ENCODE peak calls at places on chromosomes 12 and 14, in four cellular contexts. One of them, this sample, is unnamed.

GRCh38 chr14:86296173-86296572 is 766.2 kb downstream of the FLRT2 start:
- DNase-seq in A549: no peak
- DNase-seq in cardiac muscle cell: peak; percentile 40
- DNase-seq in nephron progenitor cell: no peak
- DNase-seq in this sample: peak; percentile 47

GRCh38 chr14:71089974-71090373 is 182.7 kb downstream of the PCNX1 start:
- DNase-seq in A549: no peak
- DNase-seq in cardiac muscle cell: peak; percentile 30
- DNase-seq in nephron progenitor cell: no peak
- DNase-seq in this sample: peak; percentile 5

GRCh38 chr14:77027538-77028383 is 747 bp downstream of the IRF2BPL start:
- DNase-seq in A549: peak; percentile 81
- DNase-seq in cardiac muscle cell: peak; percentile 86
- DNase-seq in nephron progenitor cell: peak; percentile 58
- DNase-seq in this sample: peak; percentile 58

GRCh38 chr12:2306012-2306411 is 253.2 kb downstream of the CACNA1C start:
- DNase-seq in A549: no peak
- DNase-seq in cardiac muscle cell: no peak
- DNase-seq in nephron progenitor cell: no peak
- DNase-seq in this sample: no peak

GRCh38 chr12:67415473-67415872 is 146.3 kb downstream of the CAND1 start:
- DNase-seq in A549: peak; percentile 34
- DNase-seq in cardiac muscle cell: peak; percentile 64
- DNase-seq in nephron progenitor cell: no peak
- DNase-seq in this sample: peak; percentile 30

GRCh38 chr14:75825147-75825592 is 156.6 kb downstream of the TGFB3 start:
- DNase-seq in A549: no peak
- DNase-seq in cardiac muscle cell: peak; percentile 80
- DNase-seq in nephron progenitor cell: no peak
- DNase-seq in this sample: no peak

GRCh38 chr12:109737111-109737510 is 23.5 kb downstream of the FAM222A start:
- DNase-seq in A549: no peak
- DNase-seq in cardiac muscle cell: no peak
- DNase-seq in nephron progenitor cell: peak; percentile 1
- DNase-seq in this sample: no peak

GRCh38 chr12:54364413-54364812 is at the start of gene GPR84:
- DNase-seq in A549: no peak
- DNase-seq in cardiac muscle cell: peak; percentile 56
- DNase-seq in nephron progenitor cell: no peak
- DNase-seq in this sample: no peak

GRCh38 chr12:70049596-70050360 is 193.5 kb upstream of the CNOT2 start:
- DNase-seq in A549: no peak
- DNase-seq in cardiac muscle cell: no peak
- DNase-seq in nephron progenitor cell: no peak
- DNase-seq in this sample: no peak

GRCh38 chr12:46437411-46437810 is 64.8 kb upstream of the SLC38A2 start:
- DNase-seq in A549: no peak
- DNase-seq in cardiac muscle cell: no peak
- DNase-seq in nephron progenitor cell: no peak
- DNase-seq in this sample: no peak

GRCh38 chr12:62044450-62044849 is 215.8 kb upstream of the USP15 start:
- DNase-seq in A549: no peak
- DNase-seq in cardiac muscle cell: no peak
- DNase-seq in nephron progenitor cell: no peak
- DNase-seq in this sample: no peak

GRCh38 chr12:13289644-13290285 is 93.2 kb downstream of the EMP1 start:
- DNase-seq in A549: no peak
- DNase-seq in cardiac muscle cell: peak; percentile 37
- DNase-seq in nephron progenitor cell: no peak
- DNase-seq in this sample: no peak

GRCh38 chr12:56374726-56375597 is 12.3 kb upstream of the APOF start:
- DNase-seq in A549: no peak
- DNase-seq in cardiac muscle cell: no peak
- DNase-seq in nephron progenitor cell: no peak
- DNase-seq in this sample: no peak

GRCh38 chr12:105705765-105706164 is 375.3 kb downstream of the C12orf75 start:
- DNase-seq in A549: peak; percentile 59
- DNase-seq in cardiac muscle cell: peak; percentile 81
- DNase-seq in nephron progenitor cell: peak; percentile 63
- DNase-seq in this sample: peak; percentile 56

GRCh38 chr12:107385518-107385917 is 292.2 kb upstream of the CRY1 start:
- DNase-seq in A549: peak; percentile 74
- DNase-seq in cardiac muscle cell: peak; percentile 10
- DNase-seq in nephron progenitor cell: no peak
- DNase-seq in this sample: peak; percentile 92

GRCh38 chr12:106897082-106897481 is 58.6 kb upstream of the TMEM263 start:
- DNase-seq in A549: peak; percentile 46
- DNase-seq in cardiac muscle cell: peak; percentile 11
- DNase-seq in nephron progenitor cell: no peak
- DNase-seq in this sample: peak; percentile 41

GRCh38 chr14:103186894-103187586 is 63.8 kb downstream of the TNFAIP2 start:
- DNase-seq in A549: no peak
- DNase-seq in cardiac muscle cell: no peak
- DNase-seq in nephron progenitor cell: no peak
- DNase-seq in this sample: no peak

GRCh38 chr14:67536087-67536486 is 3.0 kb downstream of the PLEKHH1 start:
- DNase-seq in A549: no peak
- DNase-seq in cardiac muscle cell: no peak
- DNase-seq in nephron progenitor cell: no peak
- DNase-seq in this sample: no peak

GRCh38 chr14:67533754-67534085 is 630 bp downstream of the PLEKHH1 start:
- DNase-seq in A549: no peak
- DNase-seq in cardiac muscle cell: no peak
- DNase-seq in nephron progenitor cell: peak; percentile 39
- DNase-seq in this sample: no peak

GRCh38 chr14:67532606-67532997 is 488 bp upstream of the PLEKHH1 start:
- DNase-seq in A549: no peak
- DNase-seq in cardiac muscle cell: no peak
- DNase-seq in nephron progenitor cell: no peak
- DNase-seq in this sample: no peak

GRCh38 chr14:67529947-67530935 is 2.8 kb upstream of the PLEKHH1 start:
- DNase-seq in A549: no peak
- DNase-seq in cardiac muscle cell: no peak
- DNase-seq in nephron progenitor cell: no peak
- DNase-seq in this sample: no peak

DNA sequence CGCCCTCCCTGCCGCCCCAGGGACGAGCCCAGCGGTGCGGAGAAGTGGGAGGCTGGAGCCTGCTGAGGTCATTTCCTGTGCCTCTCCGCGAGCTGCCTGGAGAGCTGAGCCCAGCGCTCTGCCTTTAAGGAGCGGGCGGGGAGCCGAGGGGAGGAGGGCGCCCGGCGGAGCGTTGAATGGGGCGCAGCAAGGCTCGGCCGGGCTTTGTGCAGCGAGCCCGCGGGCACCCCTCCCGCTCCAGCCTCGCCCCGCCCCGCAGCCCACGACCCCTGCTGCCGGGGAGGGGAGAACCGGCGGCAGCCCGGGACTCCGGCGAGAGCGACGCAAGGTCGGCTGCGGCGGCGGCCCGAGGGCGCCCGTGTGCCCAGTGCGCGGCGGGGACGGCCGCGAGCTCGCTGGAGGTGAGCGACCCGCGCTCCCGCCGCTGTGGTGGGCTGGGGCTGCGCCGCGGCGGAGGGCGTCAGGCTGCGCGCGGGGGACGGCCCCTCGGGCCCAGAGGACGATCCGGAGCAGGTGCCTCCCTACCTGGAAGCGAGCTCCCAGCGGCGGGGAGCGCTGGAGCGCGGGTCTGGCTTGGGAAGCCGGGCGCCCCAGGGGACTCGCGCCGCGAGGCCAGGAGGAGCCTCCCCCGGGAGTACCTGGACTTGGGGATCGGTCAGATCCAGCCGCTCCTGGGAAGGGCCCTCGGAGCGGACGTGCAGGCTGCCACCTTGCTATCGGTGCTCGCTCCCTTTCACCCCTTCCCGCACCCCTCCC is at the start of gene PLEKHH1:
- DNase-seq in A549: peak; percentile 77
- DNase-seq in cardiac muscle cell: peak; percentile 72
- DNase-seq in nephron progenitor cell: peak; percentile 81
- DNase-seq in this sample: peak; percentile 80
- TF ChIP-seq CTCF in A549: no peak
- TF ChIP-seq CTCF in cardiac muscle cell: no peak
- TF ChIP-seq CTCF in nephron progenitor cell: no peak
- TF ChIP-seq CTCF in this sample: no peak

DNA sequence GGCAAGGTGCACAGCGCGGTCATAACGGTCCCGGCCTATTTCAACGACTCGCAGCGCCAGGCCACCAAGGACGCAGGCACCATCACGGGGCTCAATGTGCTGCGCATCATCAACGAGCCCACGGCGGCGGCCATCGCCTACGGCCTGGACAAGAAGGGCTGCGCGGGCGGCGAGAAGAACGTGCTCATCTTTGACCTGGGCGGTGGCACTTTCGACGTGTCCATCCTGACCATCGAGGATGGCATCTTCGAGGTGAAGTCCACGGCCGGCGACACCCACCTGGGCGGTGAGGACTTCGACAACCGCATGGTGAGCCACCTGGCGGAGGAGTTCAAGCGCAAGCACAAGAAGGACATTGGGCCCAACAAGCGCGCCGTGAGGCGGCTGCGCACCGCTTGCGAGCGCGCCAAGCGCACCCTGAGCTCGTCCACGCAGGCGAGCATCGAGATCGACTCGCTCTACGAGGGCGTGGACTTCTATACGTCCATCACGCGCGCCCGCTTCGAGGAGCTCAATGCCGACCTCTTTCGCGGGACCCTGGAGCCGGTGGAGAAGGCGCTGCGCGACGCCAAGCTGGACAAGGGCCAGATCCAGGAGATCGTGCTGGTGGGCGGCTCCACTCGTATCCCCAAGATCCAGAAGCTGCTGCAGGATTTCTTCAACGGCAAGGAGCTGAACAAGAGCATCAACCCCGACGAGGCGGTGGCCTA is 875 bp downstream of the HSPA2 start:
- DNase-seq in A549: peak; percentile 18
- DNase-seq in cardiac muscle cell: no peak
- DNase-seq in nephron progenitor cell: no peak
- DNase-seq in this sample: no peak
- TF ChIP-seq CTCF in A549: no peak
- TF ChIP-seq CTCF in cardiac muscle cell: no peak
- TF ChIP-seq CTCF in nephron progenitor cell: no peak
- TF ChIP-seq CTCF in this sample: no peak

DNA sequence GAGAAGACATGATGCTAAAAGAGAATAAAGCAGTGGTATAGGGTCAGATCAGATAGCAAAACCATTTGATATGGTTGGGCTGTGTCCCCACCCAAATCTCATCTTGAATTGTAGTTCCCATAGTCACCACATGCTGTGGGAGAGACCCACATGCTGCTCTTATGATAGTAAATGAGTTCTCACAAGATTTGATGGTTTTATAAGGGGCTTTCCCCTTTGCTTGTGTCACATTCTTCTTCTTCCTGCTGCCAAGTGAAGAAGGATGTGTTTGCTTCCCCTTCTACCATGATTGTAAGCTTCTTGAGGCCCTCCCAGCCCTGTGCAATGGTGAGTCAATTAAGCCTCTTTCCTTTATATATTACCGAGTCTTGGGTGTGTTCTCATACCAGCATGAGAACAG is 49.4 kb downstream of the SLC16A7 start:
- DNase-seq in A549: no peak
- DNase-seq in cardiac muscle cell: no peak
- DNase-seq in nephron progenitor cell: no peak
- DNase-seq in this sample: no peak
- TF ChIP-seq CTCF in A549: no peak
- TF ChIP-seq CTCF in cardiac muscle cell: no peak
- TF ChIP-seq CTCF in nephron progenitor cell: no peak
- TF ChIP-seq CTCF in this sample: no peak

GRCh38 chr12:120737557-120738251 is 12.1 kb downstream of the ACADS start:
- DNase-seq in A549: no peak
- DNase-seq in cardiac muscle cell: no peak
- DNase-seq in nephron progenitor cell: peak; percentile 38
- DNase-seq in this sample: no peak
- TF ChIP-seq CTCF in A549: no peak
- TF ChIP-seq CTCF in cardiac muscle cell: peak; percentile 42
- TF ChIP-seq CTCF in nephron progenitor cell: peak; percentile 35
- TF ChIP-seq CTCF in this sample: no peak

GRCh38 chr12:98955284-98955683 is 310.2 kb downstream of the APAF1 start:
- DNase-seq in A549: peak; percentile 52
- DNase-seq in cardiac muscle cell: peak; percentile 4
- DNase-seq in nephron progenitor cell: peak; percentile 13
- DNase-seq in this sample: peak; percentile 61
- TF ChIP-seq CTCF in A549: peak; percentile 30
- TF ChIP-seq CTCF in cardiac muscle cell: peak; percentile 7
- TF ChIP-seq CTCF in nephron progenitor cell: peak; percentile 41
- TF ChIP-seq CTCF in this sample: peak; percentile 55

GRCh38 chr12:473863-474577 is 14.3 kb downstream of the B4GALNT3 start:
- DNase-seq in A549: no peak
- DNase-seq in cardiac muscle cell: peak; percentile 4
- DNase-seq in nephron progenitor cell: no peak
- DNase-seq in this sample: no peak
- TF ChIP-seq CTCF in A549: no peak
- TF ChIP-seq CTCF in cardiac muscle cell: no peak
- TF ChIP-seq CTCF in nephron progenitor cell: no peak
- TF ChIP-seq CTCF in this sample: no peak

DNA sequence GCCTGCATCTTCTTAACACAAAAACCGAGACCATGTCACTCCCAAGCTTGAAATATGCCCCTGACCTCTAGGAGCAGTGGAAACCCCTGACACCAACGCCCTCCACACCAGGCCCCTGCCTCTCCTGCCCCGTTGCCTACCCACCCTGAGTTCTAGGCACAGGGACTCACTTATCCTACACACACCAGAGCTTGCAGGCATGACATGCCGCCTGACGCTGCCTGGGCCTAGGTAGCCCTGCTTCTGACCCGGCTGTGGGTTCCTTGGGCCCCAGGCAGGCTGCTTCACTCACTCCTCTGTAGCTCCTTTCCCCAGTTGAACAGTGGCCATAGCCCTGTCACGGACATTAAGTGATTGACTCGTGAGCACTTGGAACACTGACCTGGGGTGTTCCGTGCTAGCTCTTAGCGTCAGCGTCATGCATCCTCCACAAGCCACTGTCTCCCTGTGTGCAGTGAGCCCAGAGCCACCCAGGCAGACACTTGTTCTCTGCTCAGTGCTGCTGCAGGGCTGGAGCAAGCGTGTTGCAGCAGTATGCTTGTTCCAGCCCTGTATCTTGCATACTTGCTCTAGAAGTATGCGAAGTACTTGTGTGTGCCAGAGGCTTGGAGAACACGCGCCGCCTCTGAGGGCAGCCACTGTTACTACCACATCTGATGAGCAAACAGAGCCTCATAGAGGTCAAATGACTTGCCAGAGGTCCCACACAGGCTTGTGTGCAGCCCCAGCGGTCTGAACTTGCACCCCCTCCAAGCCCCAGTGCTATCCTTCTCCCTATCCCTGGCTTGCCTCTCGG is 15.6 kb downstream of the OTUB2 start:
- DNase-seq in A549: no peak
- DNase-seq in cardiac muscle cell: peak; percentile 82
- DNase-seq in nephron progenitor cell: no peak
- DNase-seq in this sample: no peak
- TF ChIP-seq CTCF in A549: no peak
- TF ChIP-seq CTCF in cardiac muscle cell: no peak
- TF ChIP-seq CTCF in nephron progenitor cell: no peak
- TF ChIP-seq CTCF in this sample: no peak

GRCh38 chr14:63633801-63634200 is 7.9 kb downstream of the WDR89 start:
- DNase-seq in A549: no peak
- DNase-seq in cardiac muscle cell: peak; percentile 12
- DNase-seq in nephron progenitor cell: no peak
- DNase-seq in this sample: no peak
- TF ChIP-seq CTCF in A549: peak; percentile 6
- TF ChIP-seq CTCF in cardiac muscle cell: no peak
- TF ChIP-seq CTCF in nephron progenitor cell: no peak
- TF ChIP-seq CTCF in this sample: no peak

This sample was measured in MCF 10A.